ENCODE peak calls at places on chromosome 20, in eight cellular contexts. X is MCF 10A; J is fibroblast of lung; B is astrocyte; M is testis; K is H7; V is pons; E is stimulated activated CD4-positive, alpha-beta T cell treated with anti-CD3 and anti-CD28 coated beads, Interleukin-15, amount 100 ng/mL, for 24 hours. C is an unnamed sample.

GRCh38 chr20:47810116-47810672 is 24.9 kb upstream of the SULF2 start:
- DNase-seq in X (peak), J (no peak), B (no peak), M (no peak), K (no peak), V (no peak), E (no peak), C (no peak)

GRCh38 chr20:44392776-44393607 is 37.5 kb downstream of the HNF4A start:
- DNase-seq in X (no peak), J (no peak), B (no peak), M (peak), K (peak), V (no peak), E (no peak), C (no peak)

GRCh38 chr20:22341508-22341907 is 242.9 kb downstream of the FOXA2 start:
- DNase-seq in X (peak), J (peak), B (no peak), M (no peak), K (no peak), V (no peak), E (no peak), C (no peak)

GRCh38 chr20:35009665-35010328 is 54.1 kb downstream of the MYH7B start:
- DNase-seq in X (no peak), J (no peak), B (no peak), M (peak), K (no peak), V (no peak), E (no peak), C (no peak)

GRCh38 chr20:21509597-21510331 is 4.1 kb downstream of the NKX2-2 start:
- DNase-seq in X (no peak), J (peak), B (peak), M (peak), K (peak), V (peak), E (peak), C (peak)

GRCh38 chr20:50517817-50518154 is 7.6 kb downstream of the PTPN1 start:
- DNase-seq in X (no peak), J (peak), B (no peak), M (no peak), K (no peak), V (no peak), E (peak), C (no peak)

GRCh38 chr20:1177680-1178079 is 7.1 kb downstream of the TMEM74B start:
- DNase-seq in X (peak), J (no peak), B (no peak), M (no peak), K (peak), V (no peak), E (no peak), C (peak)

GRCh38 chr20:41009960-41010359 is 18.7 kb upstream of the TOP1 start:
- DNase-seq in X (no peak), J (peak), B (peak), M (no peak), K (no peak), V (no peak), E (no peak), C (no peak)

GRCh38 chr20:47276251-47276650 is 80.2 kb downstream of the ZMYND8 start:
- DNase-seq in X (no peak), J (no peak), B (no peak), M (no peak), K (no peak), V (no peak), E (no peak), C (no peak)

GRCh38 chr20:53831812-53832211 is 238.2 kb upstream of the ZNF217 start:
- DNase-seq in X (no peak), J (peak), B (peak), M (no peak), K (no peak), V (no peak), E (no peak), C (no peak)

GRCh38 chr20:37071481-37071911 is 24.3 kb downstream of the RBL1 start:
- DNase-seq in X (peak), J (peak), B (peak), M (no peak), K (no peak), V (no peak), E (peak), C (peak)

GRCh38 chr20:51413753-51414323 is 128.7 kb downstream of the NFATC2 start:
- DNase-seq in X (no peak), J (no peak), B (no peak), M (no peak), K (no peak), V (no peak), E (no peak), C (no peak)

GRCh38 chr20:21395666-21396044 is 1.7 kb downstream of the NKX2-4 start:
- DNase-seq in X (no peak), J (peak), B (no peak), M (peak), K (no peak), V (no peak), E (peak), C (no peak)

GRCh38 chr20:9290331-9290730 is 221.4 kb downstream of the PLCB4 start:
- DNase-seq in X (no peak), J (no peak), B (no peak), M (no peak), K (no peak), V (no peak), E (no peak), C (no peak)

GRCh38 chr20:13331536-13331935 is 110.5 kb downstream of the ISM1 start:
- DNase-seq in X (no peak), J (peak), B (peak), M (no peak), K (no peak), V (no peak), E (no peak), C (no peak)

GRCh38 chr20:23551786-23552185 is 16.5 kb downstream of the CST9L start:
- DNase-seq in X (no peak), J (no peak), B (no peak), M (no peak), K (no peak), V (no peak), E (no peak), C (no peak)

GRCh38 chr20:57999465-58000111 is 228.9 kb downstream of the ANKRD60 start:
- DNase-seq in X (no peak), J (no peak), B (no peak), M (peak), K (peak), V (peak), E (no peak), C (no peak)

GRCh38 chr20:59013031-59013951 is 5.9 kb upstream of the TUBB1 start:
- DNase-seq in X (no peak), J (no peak), B (no peak), M (peak), K (no peak), V (no peak), E (peak), C (no peak)

GRCh38 chr20:25076731-25077609 is 5.0 kb downstream of the VSX1 start:
- DNase-seq in X (peak), J (peak), B (no peak), M (peak), K (peak), V (peak), E (no peak), C (peak)

GRCh38 chr20:5168582-5169396 is 42.0 kb downstream of the CDS2 start:
- DNase-seq in X (peak), J (peak), B (peak), M (no peak), K (no peak), V (no peak), E (no peak), C (peak)

GRCh38 chr20:45037050-45037449 is 63.9 kb downstream of the KCNS1 start:
- DNase-seq in X (peak), J (peak), B (peak), M (no peak), K (no peak), V (peak), E (no peak), C (peak)

GRCh38 chr20:13430346-13431002 is 208.3 kb downstream of the TASP1 start:
- DNase-seq in X (no peak), J (peak), B (peak), M (no peak), K (no peak), V (no peak), E (peak), C (peak)

GRCh38 chr20:41357424-41358163 is 9.0 kb downstream of the EMILIN3 start:
- DNase-seq in X (no peak), J (no peak), B (no peak), M (no peak), K (peak), V (no peak), E (no peak), C (no peak)

GRCh38 chr20:1122388-1123315 is 4.2 kb downstream of the PSMF1 start:
- DNase-seq in X (peak), J (peak), B (peak), M (no peak), K (no peak), V (peak), E (peak), C (no peak)

GRCh38 chr20:9390441-9390840 is 123.9 kb upstream of the LAMP5 start:
- DNase-seq in X (no peak), J (no peak), B (no peak), M (no peak), K (no peak), V (no peak), E (no peak), C (no peak)

GRCh38 chr20:3042621-3043020 is 801 bp upstream of the GNRH2 start:
- DNase-seq in X (no peak), J (no peak), B (no peak), M (peak), K (no peak), V (no peak), E (no peak), C (no peak)

GRCh38 chr20:57384953-57385761 is 6.0 kb upstream of the RBM38 start:
- DNase-seq in X (no peak), J (no peak), B (no peak), M (no peak), K (peak), V (no peak), E (no peak), C (no peak)

GRCh38 chr20:48416002-48416401 is 411.8 kb downstream of the PREX1 start:
- DNase-seq in X (no peak), J (no peak), B (no peak), M (no peak), K (no peak), V (no peak), E (no peak), C (no peak)

GRCh38 chr20:62946918-62947317 is 5.6 kb upstream of the SLC17A9 start:
- DNase-seq in X (no peak), J (no peak), B (no peak), M (peak), K (no peak), V (no peak), E (no peak), C (no peak)

GRCh38 chr20:18692453-18692852 is 104.6 kb downstream of the DTD1 start:
- DNase-seq in X (no peak), J (no peak), B (no peak), M (no peak), K (no peak), V (no peak), E (no peak), C (no peak)

GRCh38 chr20:9301129-9302072 is 213.0 kb upstream of the LAMP5 start:
- DNase-seq in X (peak), J (peak), B (peak), M (peak), K (no peak), V (peak), E (no peak), C (no peak)

GRCh38 chr20:57294558-57294957 is 28.1 kb upstream of the BMP7 start:
- DNase-seq in X (no peak), J (no peak), B (no peak), M (no peak), K (no peak), V (no peak), E (no peak), C (no peak)

GRCh38 chr20:50434321-50434652 is 75.9 kb upstream of the PTPN1 start:
- DNase-seq in X (no peak), J (no peak), B (no peak), M (no peak), K (no peak), V (no peak), E (no peak), C (no peak)

C was measured in NCI-H226.